ENCODE peak calls at places on chromosomes 12 and 14, in seven cellular contexts. One of them, this sample, is unnamed.

GRCh38 chr12:91952916-91953315 is 192.7 kb downstream of the BTG1 start:
- DNase-seq in pancreas: no peak
- DNase-seq in astrocyte of the spinal cord: no peak
- DNase-seq in prostate gland: peak
- DNase-seq in mesothelial cell of epicardium: no peak
- DNase-seq in right atrium auricular region: no peak
- DNase-seq in astrocyte of the cerebellum: no peak
- DNase-seq in this sample: no peak

GRCh38 chr12:27534060-27534764 is 10.2 kb downstream of the PPFIBP1 start:
- DNase-seq in mesothelial cell of epicardium: no peak
- DNase-seq in astrocyte of the cerebellum: peak
- DNase-seq in astrocyte of the spinal cord: peak
- DNase-seq in pancreas: no peak
- DNase-seq in right atrium auricular region: no peak
- DNase-seq in prostate gland: no peak
- DNase-seq in this sample: no peak

GRCh38 chr14:91882776-91883175 is 15.4 kb upstream of the TC2N start:
- DNase-seq in astrocyte of the spinal cord: no peak
- DNase-seq in astrocyte of the cerebellum: no peak
- DNase-seq in right atrium auricular region: no peak
- DNase-seq in prostate gland: no peak
- DNase-seq in pancreas: no peak
- DNase-seq in mesothelial cell of epicardium: no peak
- DNase-seq in this sample: no peak

GRCh38 chr14:101603096-101603495 is 41.8 kb downstream of the DIO3 start:
- DNase-seq in astrocyte of the spinal cord: no peak
- DNase-seq in mesothelial cell of epicardium: no peak
- DNase-seq in astrocyte of the cerebellum: no peak
- DNase-seq in prostate gland: no peak
- DNase-seq in pancreas: peak
- DNase-seq in right atrium auricular region: peak
- DNase-seq in this sample: no peak

GRCh38 chr12:64019101-64019500 is 174.6 kb downstream of the SRGAP1 start:
- DNase-seq in astrocyte of the cerebellum: no peak
- DNase-seq in prostate gland: no peak
- DNase-seq in astrocyte of the spinal cord: no peak
- DNase-seq in pancreas: no peak
- DNase-seq in right atrium auricular region: no peak
- DNase-seq in mesothelial cell of epicardium: no peak
- DNase-seq in this sample: no peak

GRCh38 chr12:93126069-93126474 is 197.0 kb upstream of the EEA1 start:
- DNase-seq in right atrium auricular region: no peak
- DNase-seq in astrocyte of the spinal cord: no peak
- DNase-seq in prostate gland: no peak
- DNase-seq in pancreas: no peak
- DNase-seq in astrocyte of the cerebellum: no peak
- DNase-seq in mesothelial cell of epicardium: no peak
- DNase-seq in this sample: no peak

GRCh38 chr12:123363385-123363742 is 1.3 kb downstream of the SBNO1 start:
- DNase-seq in mesothelial cell of epicardium: no peak
- DNase-seq in pancreas: no peak
- DNase-seq in prostate gland: no peak
- DNase-seq in astrocyte of the spinal cord: peak
- DNase-seq in astrocyte of the cerebellum: no peak
- DNase-seq in right atrium auricular region: no peak
- DNase-seq in this sample: no peak

GRCh38 chr12:131390408-131391100 is 320.3 kb upstream of the SFSWAP start:
- DNase-seq in mesothelial cell of epicardium: no peak
- DNase-seq in astrocyte of the spinal cord: no peak
- DNase-seq in prostate gland: no peak
- DNase-seq in astrocyte of the cerebellum: no peak
- DNase-seq in pancreas: no peak
- DNase-seq in right atrium auricular region: no peak
- DNase-seq in this sample: no peak

GRCh38 chr14:75662966-75663365 is 1.9 kb downstream of the TTLL5 start:
- DNase-seq in astrocyte of the cerebellum: no peak
- DNase-seq in pancreas: no peak
- DNase-seq in prostate gland: no peak
- DNase-seq in mesothelial cell of epicardium: no peak
- DNase-seq in right atrium auricular region: no peak
- DNase-seq in astrocyte of the spinal cord: no peak
- DNase-seq in this sample: no peak

GRCh38 chr12:124874188-124874587 is 10.5 kb upstream of the SCARB1 start:
- DNase-seq in pancreas: no peak
- DNase-seq in right atrium auricular region: no peak
- DNase-seq in mesothelial cell of epicardium: no peak
- DNase-seq in astrocyte of the cerebellum: no peak
- DNase-seq in prostate gland: no peak
- DNase-seq in astrocyte of the spinal cord: no peak
- DNase-seq in this sample: no peak

GRCh38 chr14:72535485-72535884 is 358.4 kb downstream of the DPF3 start:
- DNase-seq in mesothelial cell of epicardium: no peak
- DNase-seq in astrocyte of the cerebellum: no peak
- DNase-seq in pancreas: no peak
- DNase-seq in astrocyte of the spinal cord: no peak
- DNase-seq in right atrium auricular region: no peak
- DNase-seq in prostate gland: no peak
- DNase-seq in this sample: no peak

DNA sequence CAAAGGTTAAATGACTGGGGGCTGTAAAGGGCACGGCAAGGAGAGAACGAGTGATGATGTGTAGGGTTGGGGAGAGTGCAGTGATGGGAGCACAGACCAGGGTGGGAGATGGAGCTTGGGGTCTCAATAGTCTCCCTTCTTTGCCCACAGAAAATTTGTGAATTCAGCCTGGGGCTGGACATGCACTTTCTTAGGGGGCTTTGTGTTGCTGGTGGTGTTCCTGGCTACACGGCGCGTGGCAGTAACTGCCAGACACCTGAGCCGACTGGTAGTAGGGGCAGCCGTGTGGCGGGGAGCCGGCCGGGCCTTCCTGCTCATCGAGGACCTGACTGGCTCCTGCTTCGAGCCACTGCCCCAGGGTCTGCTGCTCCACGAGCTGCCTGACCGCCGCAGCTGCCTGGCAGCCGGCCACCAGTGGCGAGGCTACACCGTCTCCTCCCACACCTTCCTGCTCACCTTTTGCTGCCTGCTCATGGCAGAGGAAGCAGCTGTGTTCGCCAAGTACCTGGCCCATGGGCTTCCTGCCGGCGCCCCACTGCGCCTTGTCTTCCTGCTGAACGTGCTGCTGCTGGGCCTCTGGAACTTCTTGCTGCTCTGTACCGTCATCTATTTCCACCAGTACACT is 1.7 kb downstream of the FITM1 start:
- DNase-seq in right atrium auricular region: no peak
- DNase-seq in pancreas: peak
- DNase-seq in astrocyte of the cerebellum: no peak
- DNase-seq in astrocyte of the spinal cord: no peak
- DNase-seq in prostate gland: no peak
- DNase-seq in mesothelial cell of epicardium: no peak
- DNase-seq in this sample: peak
- TF ChIP-seq CTCF in right atrium auricular region: no peak
- TF ChIP-seq CTCF in pancreas: no peak
- TF ChIP-seq CTCF in astrocyte of the cerebellum: no peak
- TF ChIP-seq CTCF in astrocyte of the spinal cord: no peak
- TF ChIP-seq CTCF in prostate gland: no peak
- TF ChIP-seq CTCF in mesothelial cell of epicardium: no peak
- TF ChIP-seq CTCF in this sample: no peak

GRCh38 chr14:96564389-96564788 is 62.2 kb downstream of the PAPOLA start:
- DNase-seq in right atrium auricular region: no peak
- DNase-seq in mesothelial cell of epicardium: no peak
- DNase-seq in pancreas: no peak
- DNase-seq in astrocyte of the cerebellum: no peak
- DNase-seq in prostate gland: no peak
- DNase-seq in astrocyte of the spinal cord: no peak
- DNase-seq in this sample: no peak
- TF ChIP-seq CTCF in right atrium auricular region: peak
- TF ChIP-seq CTCF in mesothelial cell of epicardium: no peak
- TF ChIP-seq CTCF in pancreas: no peak
- TF ChIP-seq CTCF in astrocyte of the cerebellum: no peak
- TF ChIP-seq CTCF in prostate gland: no peak
- TF ChIP-seq CTCF in astrocyte of the spinal cord: peak
- TF ChIP-seq CTCF in this sample: no peak

GRCh38 chr14:21723431-21724045 is 49.9 kb upstream of the OR4E1 start:
- DNase-seq in astrocyte of the cerebellum: no peak
- DNase-seq in pancreas: no peak
- DNase-seq in mesothelial cell of epicardium: no peak
- DNase-seq in prostate gland: no peak
- DNase-seq in astrocyte of the spinal cord: no peak
- DNase-seq in right atrium auricular region: no peak
- DNase-seq in this sample: peak
- TF ChIP-seq CTCF in astrocyte of the cerebellum: no peak
- TF ChIP-seq CTCF in pancreas: no peak
- TF ChIP-seq CTCF in mesothelial cell of epicardium: no peak
- TF ChIP-seq CTCF in prostate gland: no peak
- TF ChIP-seq CTCF in astrocyte of the spinal cord: peak
- TF ChIP-seq CTCF in right atrium auricular region: no peak
- TF ChIP-seq CTCF in this sample: peak

GRCh38 chr12:57816855-57817151 is 1.7 kb downstream of the AVIL start:
- DNase-seq in astrocyte of the cerebellum: no peak
- DNase-seq in prostate gland: no peak
- DNase-seq in mesothelial cell of epicardium: no peak
- DNase-seq in astrocyte of the spinal cord: no peak
- DNase-seq in right atrium auricular region: peak
- DNase-seq in pancreas: no peak
- DNase-seq in this sample: no peak

GRCh38 chr12:57816001-57816854 is 2.3 kb downstream of the AVIL start:
- DNase-seq in right atrium auricular region: no peak
- DNase-seq in astrocyte of the cerebellum: no peak
- DNase-seq in pancreas: no peak
- DNase-seq in mesothelial cell of epicardium: no peak
- DNase-seq in astrocyte of the spinal cord: no peak
- DNase-seq in prostate gland: no peak
- DNase-seq in this sample: no peak

GRCh38 chr12:57813971-57814771 is 4.4 kb downstream of the AVIL start:
- DNase-seq in astrocyte of the spinal cord: peak
- DNase-seq in right atrium auricular region: no peak
- DNase-seq in prostate gland: no peak
- DNase-seq in pancreas: no peak
- DNase-seq in mesothelial cell of epicardium: no peak
- DNase-seq in astrocyte of the cerebellum: no peak
- DNase-seq in this sample: no peak

GRCh38 chr12:57817261-57817989 is 1.1 kb downstream of the AVIL start:
- DNase-seq in mesothelial cell of epicardium: no peak
- DNase-seq in astrocyte of the cerebellum: no peak
- DNase-seq in pancreas: no peak
- DNase-seq in astrocyte of the spinal cord: no peak
- DNase-seq in prostate gland: no peak
- DNase-seq in right atrium auricular region: no peak
- DNase-seq in this sample: no peak

DNA sequence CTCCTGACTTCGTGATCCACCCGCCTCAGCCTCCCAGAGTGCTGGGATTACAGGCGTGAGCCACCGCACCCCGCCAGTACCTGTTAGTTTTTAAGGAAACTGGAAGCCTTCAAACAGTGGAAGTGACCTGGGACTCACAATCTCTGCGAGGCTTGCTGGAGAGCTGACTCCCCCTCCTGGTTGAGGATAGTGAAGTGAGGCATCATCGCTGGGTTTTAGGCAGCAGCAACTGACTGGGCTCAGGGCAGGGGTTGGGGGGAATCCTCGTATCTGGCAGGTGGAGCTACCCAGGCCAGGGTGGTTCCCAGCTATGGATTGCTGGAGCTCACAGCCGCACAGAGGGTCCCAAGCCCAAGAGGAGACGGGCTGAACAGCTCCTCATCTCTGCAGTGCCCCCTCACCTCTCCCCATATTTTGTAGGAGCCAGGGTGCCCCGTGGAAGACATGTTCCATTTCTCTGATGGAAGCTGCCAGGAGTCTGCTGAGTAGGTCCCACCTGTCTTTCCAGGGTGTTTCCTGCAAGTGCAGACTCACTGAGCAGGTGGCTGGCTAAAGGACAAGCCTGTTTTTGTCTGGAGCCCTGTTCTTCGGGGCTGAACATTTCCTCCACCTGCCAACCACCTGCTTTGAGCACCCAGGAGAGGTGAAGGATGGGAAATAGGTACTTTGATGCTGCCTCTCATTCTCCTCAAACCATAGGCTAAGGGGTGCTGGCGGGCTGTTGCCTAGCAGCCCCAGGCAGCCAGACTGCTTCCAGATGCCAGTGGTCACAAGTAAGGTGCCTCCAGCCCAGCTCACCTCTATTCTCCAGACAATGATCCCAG is 3.1 kb downstream of the AVIL start:
- DNase-seq in astrocyte of the cerebellum: no peak
- DNase-seq in mesothelial cell of epicardium: no peak
- DNase-seq in prostate gland: no peak
- DNase-seq in astrocyte of the spinal cord: no peak
- DNase-seq in pancreas: no peak
- DNase-seq in right atrium auricular region: no peak
- DNase-seq in this sample: peak
- TF ChIP-seq CTCF in astrocyte of the cerebellum: no peak
- TF ChIP-seq CTCF in mesothelial cell of epicardium: no peak
- TF ChIP-seq CTCF in prostate gland: no peak
- TF ChIP-seq CTCF in astrocyte of the spinal cord: peak
- TF ChIP-seq CTCF in pancreas: no peak
- TF ChIP-seq CTCF in right atrium auricular region: no peak
- TF ChIP-seq CTCF in this sample: no peak

GRCh38 chr14:43539210-43539609 is 967.9 kb downstream of the FSCB start:
- DNase-seq in pancreas: no peak
- DNase-seq in right atrium auricular region: no peak
- DNase-seq in prostate gland: no peak
- DNase-seq in astrocyte of the cerebellum: no peak
- DNase-seq in astrocyte of the spinal cord: peak
- DNase-seq in mesothelial cell of epicardium: no peak
- DNase-seq in this sample: no peak
- TF ChIP-seq CTCF in pancreas: peak
- TF ChIP-seq CTCF in right atrium auricular region: peak
- TF ChIP-seq CTCF in prostate gland: no peak
- TF ChIP-seq CTCF in astrocyte of the cerebellum: peak
- TF ChIP-seq CTCF in astrocyte of the spinal cord: peak
- TF ChIP-seq CTCF in mesothelial cell of epicardium: no peak
- TF ChIP-seq CTCF in this sample: no peak

GRCh38 chr12:104456950-104457745 is 400 bp downstream of the CHST11 start:
- DNase-seq in mesothelial cell of epicardium: peak
- DNase-seq in pancreas: peak
- DNase-seq in astrocyte of the spinal cord: peak
- DNase-seq in prostate gland: peak
- DNase-seq in right atrium auricular region: peak
- DNase-seq in astrocyte of the cerebellum: peak
- DNase-seq in this sample: peak
- TF ChIP-seq CTCF in mesothelial cell of epicardium: peak
- TF ChIP-seq CTCF in pancreas: no peak
- TF ChIP-seq CTCF in astrocyte of the spinal cord: peak
- TF ChIP-seq CTCF in prostate gland: no peak
- TF ChIP-seq CTCF in right atrium auricular region: peak
- TF ChIP-seq CTCF in astrocyte of the cerebellum: peak
- TF ChIP-seq CTCF in this sample: peak

DNA sequence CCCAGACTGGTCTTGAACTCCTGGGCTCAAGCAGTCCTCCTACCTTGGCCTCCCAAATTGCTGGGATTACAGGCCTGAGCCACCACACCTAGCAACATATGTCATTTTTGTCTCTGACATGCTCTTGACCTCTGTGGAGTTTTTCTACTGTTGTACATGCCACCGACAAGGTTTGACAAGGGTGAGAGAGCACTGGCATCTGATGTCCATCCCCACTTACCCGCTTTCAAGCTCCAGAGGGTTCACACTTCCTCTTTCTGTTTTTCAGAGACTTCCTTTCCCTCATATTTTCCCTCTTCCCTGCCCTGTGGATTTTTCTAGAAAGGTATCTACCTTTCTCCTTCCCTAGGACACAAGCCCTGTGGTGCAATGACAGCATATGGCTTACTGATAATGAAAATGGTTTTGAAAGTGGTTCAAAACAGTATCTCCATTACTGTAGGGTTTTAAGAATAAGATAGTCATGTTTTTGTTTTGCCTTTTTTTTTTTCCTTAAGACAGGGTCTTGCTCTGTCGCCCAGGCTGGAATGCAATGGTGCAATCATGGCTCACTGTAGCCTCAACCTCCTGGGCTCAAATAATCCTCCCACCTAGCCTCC is 27.7 kb upstream of the PLEKHG3 start:
- DNase-seq in mesothelial cell of epicardium: no peak
- DNase-seq in pancreas: no peak
- DNase-seq in right atrium auricular region: no peak
- DNase-seq in prostate gland: no peak
- DNase-seq in astrocyte of the spinal cord: no peak
- DNase-seq in astrocyte of the cerebellum: no peak
- DNase-seq in this sample: no peak
- TF ChIP-seq CTCF in mesothelial cell of epicardium: no peak
- TF ChIP-seq CTCF in pancreas: no peak
- TF ChIP-seq CTCF in right atrium auricular region: no peak
- TF ChIP-seq CTCF in prostate gland: no peak
- TF ChIP-seq CTCF in astrocyte of the spinal cord: no peak
- TF ChIP-seq CTCF in astrocyte of the cerebellum: no peak
- TF ChIP-seq CTCF in this sample: no peak

This sample was measured in CD4-positive, alpha-beta T cell.